ENCODE peak calls at places on chromosome 11, in seven cellular contexts. One of them, this sample, is unnamed.

GRCh38 chr11:68870470-68870869 is 28.8 kb upstream of the CPT1A start:
- DNase-seq in tibial nerve: no peak
- DNase-seq in stomach: no peak
- DNase-seq in suprapubic skin: no peak
- DNase-seq in A549: no peak
- DNase-seq in H1: no peak
- DNase-seq in sigmoid colon: no peak
- DNase-seq in this sample: no peak

GRCh38 chr11:61874460-61874809 is 16.9 kb downstream of the FADS3 start:
- DNase-seq in stomach: no peak
- DNase-seq in suprapubic skin: no peak
- DNase-seq in H1: no peak
- DNase-seq in sigmoid colon: no peak
- DNase-seq in tibial nerve: no peak
- DNase-seq in A549: no peak
- DNase-seq in this sample: no peak

GRCh38 chr11:88535916-88536547 is 198.5 kb upstream of the CTSC start:
- DNase-seq in suprapubic skin: no peak
- DNase-seq in stomach: no peak
- DNase-seq in A549: peak
- DNase-seq in sigmoid colon: no peak
- DNase-seq in tibial nerve: no peak
- DNase-seq in H1: no peak
- DNase-seq in this sample: no peak

GRCh38 chr11:7098235-7098832 is 9.5 kb downstream of the RBMXL2 start:
- DNase-seq in H1: no peak
- DNase-seq in suprapubic skin: no peak
- DNase-seq in stomach: no peak
- DNase-seq in sigmoid colon: no peak
- DNase-seq in tibial nerve: no peak
- DNase-seq in A549: peak
- DNase-seq in this sample: no peak

GRCh38 chr11:113106507-113106906 is 145.3 kb downstream of the NCAM1 start:
- DNase-seq in A549: no peak
- DNase-seq in H1: no peak
- DNase-seq in stomach: no peak
- DNase-seq in sigmoid colon: no peak
- DNase-seq in tibial nerve: no peak
- DNase-seq in suprapubic skin: no peak
- DNase-seq in this sample: no peak

GRCh38 chr11:134253189-134253993 is at the start of the genes ACAD8 and THYN1:
- DNase-seq in tibial nerve: peak
- DNase-seq in stomach: peak
- DNase-seq in suprapubic skin: peak
- DNase-seq in H1: peak
- DNase-seq in sigmoid colon: peak
- DNase-seq in A549: peak
- DNase-seq in this sample: peak

GRCh38 chr11:80727315-80727714 is 1286.5 kb upstream of the TENM4 start:
- DNase-seq in suprapubic skin: no peak
- DNase-seq in H1: peak
- DNase-seq in stomach: no peak
- DNase-seq in tibial nerve: no peak
- DNase-seq in A549: no peak
- DNase-seq in sigmoid colon: no peak
- DNase-seq in this sample: no peak

GRCh38 chr11:7671347-7671746 is 2.0 kb downstream of the CYB5R2 start:
- DNase-seq in sigmoid colon: no peak
- DNase-seq in H1: no peak
- DNase-seq in tibial nerve: no peak
- DNase-seq in A549: no peak
- DNase-seq in suprapubic skin: no peak
- DNase-seq in stomach: peak
- DNase-seq in this sample: no peak

GRCh38 chr11:117303101-117303500 is 12.0 kb downstream of the BACE1-AS start:
- DNase-seq in sigmoid colon: peak
- DNase-seq in suprapubic skin: peak
- DNase-seq in stomach: no peak
- DNase-seq in tibial nerve: no peak
- DNase-seq in H1: no peak
- DNase-seq in A549: no peak
- DNase-seq in this sample: no peak

GRCh38 chr11:15794361-15795150 is 561.8 kb downstream of the SOX6 start:
- DNase-seq in A549: no peak
- DNase-seq in stomach: no peak
- DNase-seq in sigmoid colon: no peak
- DNase-seq in H1: no peak
- DNase-seq in tibial nerve: no peak
- DNase-seq in suprapubic skin: no peak
- DNase-seq in this sample: no peak

GRCh38 chr11:128518493-128519207 is 68.7 kb downstream of the ETS1 start:
- DNase-seq in H1: no peak
- DNase-seq in suprapubic skin: no peak
- DNase-seq in A549: no peak
- DNase-seq in stomach: no peak
- DNase-seq in sigmoid colon: no peak
- DNase-seq in tibial nerve: no peak
- DNase-seq in this sample: no peak

GRCh38 chr11:35276396-35276795 is 137.4 kb downstream of the CD44 start:
- DNase-seq in suprapubic skin: no peak
- DNase-seq in A549: peak
- DNase-seq in stomach: peak
- DNase-seq in H1: no peak
- DNase-seq in sigmoid colon: no peak
- DNase-seq in tibial nerve: no peak
- DNase-seq in this sample: no peak

GRCh38 chr11:11998091-11998781 is 10.2 kb downstream of the DKK3 start:
- DNase-seq in A549: peak
- DNase-seq in tibial nerve: no peak
- DNase-seq in stomach: no peak
- DNase-seq in H1: no peak
- DNase-seq in suprapubic skin: no peak
- DNase-seq in sigmoid colon: no peak
- DNase-seq in this sample: no peak

GRCh38 chr11:82927264-82927880 is 25.8 kb downstream of the DDIAS start:
- DNase-seq in H1: no peak
- DNase-seq in sigmoid colon: no peak
- DNase-seq in A549: peak
- DNase-seq in stomach: no peak
- DNase-seq in tibial nerve: no peak
- DNase-seq in suprapubic skin: no peak
- DNase-seq in this sample: no peak

GRCh38 chr11:9831122-9831521 is 167.2 kb downstream of the SWAP70 start:
- DNase-seq in H1: no peak
- DNase-seq in sigmoid colon: no peak
- DNase-seq in A549: no peak
- DNase-seq in stomach: no peak
- DNase-seq in suprapubic skin: no peak
- DNase-seq in tibial nerve: no peak
- DNase-seq in this sample: no peak

GRCh38 chr11:61329871-61330270 is 3.0 kb downstream of the DDB1 start:
- DNase-seq in sigmoid colon: no peak
- DNase-seq in H1: no peak
- DNase-seq in A549: no peak
- DNase-seq in tibial nerve: no peak
- DNase-seq in stomach: no peak
- DNase-seq in suprapubic skin: no peak
- DNase-seq in this sample: no peak

GRCh38 chr11:35798423-35798822 is 135.8 kb downstream of the TRIM44 start:
- DNase-seq in tibial nerve: no peak
- DNase-seq in H1: no peak
- DNase-seq in stomach: no peak
- DNase-seq in sigmoid colon: no peak
- DNase-seq in A549: no peak
- DNase-seq in suprapubic skin: no peak
- DNase-seq in this sample: no peak

GRCh38 chr11:74004694-74005615 is 3.9 kb downstream of the UCP3 start:
- DNase-seq in tibial nerve: no peak
- DNase-seq in A549: no peak
- DNase-seq in suprapubic skin: no peak
- DNase-seq in stomach: peak
- DNase-seq in sigmoid colon: peak
- DNase-seq in H1: no peak
- DNase-seq in this sample: no peak

GRCh38 chr11:134228625-134229024 is 4.2 kb downstream of the VPS26B start:
- DNase-seq in sigmoid colon: no peak
- DNase-seq in stomach: no peak
- DNase-seq in suprapubic skin: no peak
- DNase-seq in tibial nerve: no peak
- DNase-seq in A549: no peak
- DNase-seq in H1: no peak
- DNase-seq in this sample: no peak

DNA sequence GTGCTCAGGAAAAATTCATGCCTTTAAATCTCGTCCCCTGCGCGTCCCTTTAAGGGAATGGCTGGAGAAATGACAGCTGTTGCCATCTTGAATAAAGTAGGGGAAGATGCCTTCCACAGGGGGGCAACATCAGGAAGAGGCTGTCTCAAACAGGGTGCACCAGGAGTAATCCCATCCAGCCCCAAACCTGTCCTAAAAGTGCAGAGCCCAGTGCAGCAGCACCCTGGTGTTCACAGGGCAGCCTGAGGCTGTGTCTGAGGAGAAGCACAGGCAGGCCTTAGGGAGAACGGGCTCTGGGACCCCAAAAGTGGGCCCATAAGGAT is 10.8 kb upstream of the C11orf96 start:
- DNase-seq in suprapubic skin: no peak
- DNase-seq in A549: peak
- DNase-seq in sigmoid colon: no peak
- DNase-seq in tibial nerve: no peak
- DNase-seq in H1: no peak
- DNase-seq in stomach: no peak
- DNase-seq in this sample: no peak
- TF ChIP-seq POLR2A in suprapubic skin: no peak
- TF ChIP-seq POLR2A in A549: no peak
- TF ChIP-seq POLR2A in sigmoid colon: no peak
- TF ChIP-seq POLR2A in tibial nerve: no peak
- TF ChIP-seq POLR2A in H1: no peak
- TF ChIP-seq POLR2A in stomach: no peak
- TF ChIP-seq POLR2A in this sample: no peak

GRCh38 chr11:44765026-44765595 is 38.3 kb downstream of the TSPAN18 start:
- DNase-seq in A549: no peak
- DNase-seq in H1: peak
- DNase-seq in stomach: no peak
- DNase-seq in suprapubic skin: no peak
- DNase-seq in tibial nerve: no peak
- DNase-seq in sigmoid colon: peak
- DNase-seq in this sample: peak

GRCh38 chr11:44765676-44766075 is 38.9 kb downstream of the TSPAN18 start:
- DNase-seq in H1: no peak
- DNase-seq in tibial nerve: no peak
- DNase-seq in sigmoid colon: no peak
- DNase-seq in A549: no peak
- DNase-seq in suprapubic skin: no peak
- DNase-seq in stomach: no peak
- DNase-seq in this sample: no peak

GRCh38 chr11:44766972-44767278 is 40.2 kb downstream of the TSPAN18 start:
- DNase-seq in stomach: no peak
- DNase-seq in A549: no peak
- DNase-seq in sigmoid colon: no peak
- DNase-seq in H1: peak
- DNase-seq in suprapubic skin: no peak
- DNase-seq in tibial nerve: no peak
- DNase-seq in this sample: peak

GRCh38 chr11:44767421-44767820 is 40.7 kb downstream of the TSPAN18 start:
- DNase-seq in tibial nerve: no peak
- DNase-seq in stomach: no peak
- DNase-seq in sigmoid colon: no peak
- DNase-seq in A549: no peak
- DNase-seq in H1: no peak
- DNase-seq in suprapubic skin: no peak
- DNase-seq in this sample: no peak

GRCh38 chr11:44766112-44766971 is 39.6 kb downstream of the TSPAN18 start:
- DNase-seq in suprapubic skin: no peak
- DNase-seq in H1: peak
- DNase-seq in A549: no peak
- DNase-seq in tibial nerve: no peak
- DNase-seq in stomach: peak
- DNase-seq in sigmoid colon: no peak
- DNase-seq in this sample: peak
- TF ChIP-seq EP300 in suprapubic skin: no peak
- TF ChIP-seq EP300 in H1: no peak
- TF ChIP-seq EP300 in A549: no peak
- TF ChIP-seq EP300 in tibial nerve: no peak
- TF ChIP-seq EP300 in stomach: no peak
- TF ChIP-seq EP300 in sigmoid colon: no peak
- TF ChIP-seq EP300 in this sample: no peak

GRCh38 chr11:129815596-129816461 is at the start of gene TMEM45B:
- DNase-seq in H1: peak
- DNase-seq in A549: no peak
- DNase-seq in tibial nerve: no peak
- DNase-seq in sigmoid colon: no peak
- DNase-seq in stomach: peak
- DNase-seq in suprapubic skin: no peak
- DNase-seq in this sample: no peak
- TF ChIP-seq POLR2A in H1: no peak
- TF ChIP-seq POLR2A in A549: no peak
- TF ChIP-seq POLR2A in tibial nerve: no peak
- TF ChIP-seq POLR2A in sigmoid colon: no peak
- TF ChIP-seq POLR2A in stomach: no peak
- TF ChIP-seq POLR2A in suprapubic skin: no peak
- TF ChIP-seq POLR2A in this sample: no peak

GRCh38 chr11:130125638-130126037 is 33.9 kb upstream of the ST14 start:
- DNase-seq in H1: no peak
- DNase-seq in A549: no peak
- DNase-seq in sigmoid colon: no peak
- DNase-seq in tibial nerve: no peak
- DNase-seq in stomach: no peak
- DNase-seq in suprapubic skin: no peak
- DNase-seq in this sample: no peak

GRCh38 chr11:130123414-130124040 is 36.1 kb upstream of the ST14 start:
- DNase-seq in suprapubic skin: no peak
- DNase-seq in stomach: no peak
- DNase-seq in tibial nerve: no peak
- DNase-seq in A549: no peak
- DNase-seq in sigmoid colon: no peak
- DNase-seq in H1: no peak
- DNase-seq in this sample: no peak

GRCh38 chr11:130122141-130122575 is 37.4 kb upstream of the ST14 start:
- DNase-seq in stomach: no peak
- DNase-seq in H1: no peak
- DNase-seq in sigmoid colon: no peak
- DNase-seq in suprapubic skin: no peak
- DNase-seq in tibial nerve: no peak
- DNase-seq in A549: no peak
- DNase-seq in this sample: no peak

GRCh38 chr11:130121430-130121978 is 38.1 kb upstream of the ST14 start:
- DNase-seq in suprapubic skin: no peak
- DNase-seq in tibial nerve: no peak
- DNase-seq in sigmoid colon: no peak
- DNase-seq in A549: no peak
- DNase-seq in H1: no peak
- DNase-seq in stomach: no peak
- DNase-seq in this sample: no peak

DNA sequence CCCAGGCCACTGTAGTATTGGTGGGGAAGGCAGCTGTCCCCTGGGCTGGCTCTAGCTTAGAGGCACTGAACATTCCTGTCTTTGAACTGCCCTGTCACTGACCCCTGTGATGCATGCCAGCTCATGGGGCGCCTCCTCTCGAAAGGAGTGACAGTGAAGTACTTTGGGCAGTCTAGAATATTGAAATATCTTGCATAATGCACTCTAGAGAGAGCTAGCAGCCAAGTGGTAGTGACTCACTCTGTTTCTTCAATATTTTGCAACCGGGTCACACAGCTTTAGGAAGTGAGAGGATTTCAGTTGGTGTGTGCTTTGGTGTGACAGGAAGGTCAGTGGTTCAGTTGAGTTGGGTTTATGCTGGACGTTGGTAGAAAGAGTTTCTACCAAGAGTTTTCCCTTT is 35.5 kb upstream of the ST14 start:
- DNase-seq in stomach: peak
- DNase-seq in tibial nerve: peak
- DNase-seq in H1: no peak
- DNase-seq in sigmoid colon: peak
- DNase-seq in suprapubic skin: peak
- DNase-seq in A549: peak
- DNase-seq in this sample: no peak
- TF ChIP-seq EP300 in stomach: no peak
- TF ChIP-seq EP300 in tibial nerve: peak
- TF ChIP-seq EP300 in H1: no peak
- TF ChIP-seq EP300 in sigmoid colon: no peak
- TF ChIP-seq EP300 in suprapubic skin: no peak
- TF ChIP-seq EP300 in A549: peak
- TF ChIP-seq EP300 in this sample: no peak

This sample was measured in ovary.